ENCODE peak calls at places on chromosomes 5 and 9, in six cellular contexts. S, O, Y, K, G and V are unnamed samples.

GRCh38 chr5:102666164-102666951 is 88.7 kb upstream of the PAM start:
- DNase-seq in K (no peak), G (no peak), S (peak; percentile 71), Y (no peak), O (no peak), V (peak; percentile 33)

GRCh38 chr9:127503947-127504886 is 52.9 kb downstream of the LRSAM1 start:
- DNase-seq in S (peak; percentile 89), O (peak; percentile 82), K (peak; percentile 85), G (peak; percentile 93), Y (peak; percentile 92), V (peak; percentile 73)

GRCh38 chr5:12277504-12278192 is 373.4 kb upstream of the CTNND2 start:
- DNase-seq in Y (no peak), S (no peak), G (no peak), O (no peak), K (no peak), V (no peak)

GRCh38 chr9:121317737-121318630 is 50.0 kb downstream of the GSN start:
- DNase-seq in K (no peak), Y (no peak), S (no peak), O (no peak), G (no peak), V (no peak)

GRCh38 chr9:34224349-34224748 is 45.5 kb downstream of the UBAP1 start:
- DNase-seq in K (no peak), Y (no peak), G (no peak), S (no peak), O (no peak), V (no peak)

GRCh38 chr9:124708633-124709032 is 62.5 kb downstream of the NR6A1 start:
- DNase-seq in G (no peak), K (peak; percentile 66), S (peak; percentile 74), Y (no peak), O (peak; percentile 85), V (no peak)

GRCh38 chr5:130400091-130400490 is 495.8 kb downstream of the CHSY3 start:
- DNase-seq in G (no peak), K (peak; percentile 50), S (peak; percentile 37), Y (no peak), O (no peak), V (no peak)

GRCh38 chr9:74653437-74654080 is 156.4 kb downstream of the RORB start:
- DNase-seq in O (no peak), S (peak; percentile 10), G (no peak), Y (no peak), K (no peak), V (no peak)

GRCh38 chr9:91419222-91420191 is 4.1 kb downstream of the NFIL3 start:
- DNase-seq in O (peak; percentile 97), K (peak; percentile 98), Y (no peak), S (peak; percentile 45), G (no peak), V (no peak)

GRCh38 chr9:109498195-109499060 is at the start of gene PTPN3:
- DNase-seq in K (no peak), O (no peak), Y (peak; percentile 61), G (peak; percentile 45), S (no peak), V (no peak)

GRCh38 chr9:109499631-109500120 is 1.6 kb upstream of the PTPN3 start:
- DNase-seq in K (peak; percentile 43), G (peak; percentile 64), O (no peak), Y (peak; percentile 80), S (no peak), V (peak; percentile 30)

GRCh38 chr9:109497193-109498165 is 628 bp downstream of the PTPN3 start:
- DNase-seq in S (no peak), G (no peak), Y (no peak), O (no peak), K (no peak), V (no peak)

GRCh38 chr9:109499061-109499630 is 1.0 kb upstream of the PTPN3 start:
- DNase-seq in G (no peak), O (no peak), K (no peak), Y (no peak), S (no peak), V (no peak)

GRCh38 chr9:109500421-109500974 is 2.4 kb upstream of the PTPN3 start:
- DNase-seq in G (no peak), S (no peak), Y (no peak), O (no peak), K (no peak), V (no peak)
- H3K4me2 ChIP-seq in G (peak overlapping the region; percentile 68), S (no peak overlapping the region), Y (no peak overlapping the region), O (no peak overlapping the region), K (no peak overlapping the region), V (no peak overlapping the region)

GRCh38 chr9:38108326-38108725 is 39.3 kb upstream of the SHB start:
- DNase-seq in G (no peak), Y (no peak), K (no peak), S (peak; percentile 25), O (no peak), V (no peak)

GRCh38 chr9:38109601-38110000 is 40.6 kb upstream of the SHB start:
- DNase-seq in K (no peak), Y (no peak), S (no peak), O (no peak), G (no peak), V (no peak)

GRCh38 chr9:38107405-38107804 is 38.4 kb upstream of the SHB start:
- DNase-seq in S (no peak), G (no peak), K (no peak), Y (no peak), O (no peak), V (no peak)

GRCh38 chr9:38106488-38106887 is 37.5 kb upstream of the SHB start:
- DNase-seq in Y (no peak), K (no peak), G (no peak), S (no peak), O (no peak), V (no peak)

DNA sequence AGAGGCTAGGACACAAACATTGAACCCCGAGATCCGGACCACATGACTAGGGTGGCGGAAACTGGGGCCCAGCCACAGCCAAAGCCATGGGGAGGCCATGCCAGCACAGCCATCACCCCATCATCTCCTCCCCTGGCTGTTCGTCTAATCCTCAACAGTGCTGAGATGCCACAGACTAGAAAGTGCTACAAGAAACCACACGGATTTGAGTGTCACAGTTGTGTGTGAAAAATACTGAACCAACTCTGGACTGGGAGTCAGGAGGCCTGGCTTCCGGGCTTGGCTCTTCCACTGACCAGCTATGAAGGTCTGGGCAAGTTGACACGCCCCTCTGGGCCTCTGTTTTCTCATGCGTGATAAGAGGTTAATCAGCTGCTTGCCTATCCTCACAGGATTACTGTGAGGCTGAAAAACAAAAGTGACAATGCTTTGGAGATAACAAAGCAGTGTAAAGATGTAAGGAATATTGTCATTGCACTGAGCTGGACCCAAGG is 38.8 kb upstream of the SHB start:
- DNase-seq in G (no peak), K (no peak), O (no peak), S (peak; percentile 80), Y (no peak), V (peak; percentile 48)
- H2BK15ac ChIP-seq in G (no peak overlapping the region), K (no peak overlapping the region), O (no peak overlapping the region), S (no peak overlapping the region), Y (no peak overlapping the region), V (no peak overlapping the region)

GRCh38 chr5:180823938-180824629 is 21.5 kb upstream of the MGAT1 start:
- DNase-seq in O (no peak), K (no peak), Y (peak; percentile 1), G (no peak), S (no peak), V (no peak)
- H2BK120ac ChIP-seq in O (no peak overlapping the region), K (no peak overlapping the region), Y (no peak overlapping the region), G (no peak overlapping the region), S (no peak overlapping the region), V (no peak overlapping the region)

DNA sequence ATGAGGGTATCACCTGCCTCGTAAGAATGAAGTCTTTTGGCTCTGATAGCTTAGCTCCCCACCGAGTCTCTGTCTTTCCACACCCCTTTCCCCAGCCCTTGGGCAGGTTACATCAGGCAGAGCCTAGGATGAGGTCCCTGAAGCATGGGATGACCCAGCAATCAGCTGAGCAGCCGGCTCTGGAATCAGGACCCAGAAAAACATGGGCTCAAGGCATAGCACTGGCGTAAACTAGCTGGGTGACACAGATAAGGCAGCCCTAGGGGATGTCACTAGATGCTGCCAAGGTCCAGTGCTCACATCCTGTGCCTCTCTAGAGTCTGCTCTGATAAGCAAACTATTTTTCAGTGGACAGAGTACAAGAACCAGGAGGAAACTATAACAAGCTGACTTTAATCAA is 26.6 kb downstream of the IDNK start:
- DNase-seq in Y (no peak), S (peak; percentile 62), K (no peak), G (peak; percentile 55), O (no peak), V (no peak)
- H3K4me2 ChIP-seq in Y (no peak overlapping the region), S (no peak overlapping the region), K (no peak overlapping the region), G (no peak overlapping the region), O (no peak overlapping the region), V (no peak overlapping the region)

GRCh38 chr5:113578091-113578490 is 64.6 kb downstream of the YTHDC2 start:
- DNase-seq in K (no peak), O (no peak), G (no peak), Y (no peak), S (no peak), V (no peak)

GRCh38 chr5:113581388-113581787 is 67.9 kb downstream of the YTHDC2 start:
- DNase-seq in Y (no peak), K (peak; percentile 6), G (no peak), O (no peak), S (no peak), V (no peak)
- H2BK15ac ChIP-seq in Y (no peak overlapping the region), K (no peak overlapping the region), G (no peak overlapping the region), O (no peak overlapping the region), S (no peak overlapping the region), V (no peak overlapping the region)

GRCh38 chr9:72524820-72525539 is 3.6 kb downstream of the TMC1 start:
- DNase-seq in Y (no peak), O (peak; percentile 100), G (peak; percentile 70), S (peak; percentile 95), K (peak; percentile 99), V (peak; percentile 29)
- H2BK120ac ChIP-seq in Y (no peak overlapping the region), O (peak overlapping the region; percentile 92), G (no peak overlapping the region), S (no peak overlapping the region), K (peak overlapping the region; percentile 23), V (no peak overlapping the region)

DNA sequence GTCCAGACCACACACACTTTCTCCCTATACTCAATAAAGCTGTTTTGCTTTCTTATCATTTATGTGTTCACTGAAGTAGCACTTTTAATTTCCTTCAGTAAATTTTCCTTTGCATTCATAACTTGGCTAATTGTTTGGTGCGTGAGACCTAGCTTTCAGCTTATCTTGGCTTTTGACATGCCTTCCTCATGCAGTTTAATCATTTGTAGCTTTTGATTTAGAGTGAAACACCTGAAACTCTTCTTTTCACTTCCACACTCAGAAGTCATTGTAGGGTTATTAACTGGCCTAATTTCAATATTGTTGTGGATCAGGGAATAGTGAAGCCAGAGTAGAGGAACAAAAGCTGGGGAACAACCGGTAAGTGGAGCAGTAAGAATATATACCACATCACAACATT is 114.7 kb downstream of the ST8SIA4 start:
- DNase-seq in S (no peak), G (no peak), O (no peak), K (no peak), Y (no peak), V (no peak)
- H3K4me2 ChIP-seq in S (no peak overlapping the region), G (no peak overlapping the region), O (no peak overlapping the region), K (no peak overlapping the region), Y (no peak overlapping the region), V (no peak overlapping the region)

GRCh38 chr9:87629094-87629493 is 96.8 kb upstream of the CTSL start:
- DNase-seq in G (no peak), K (no peak), O (no peak), Y (no peak), S (no peak), V (no peak)
- H2BK15ac ChIP-seq in G (no peak overlapping the region), K (no peak overlapping the region), O (no peak overlapping the region), Y (no peak overlapping the region), S (no peak overlapping the region), V (no peak overlapping the region)

GRCh38 chr5:179272326-179273073 is 72.8 kb downstream of the ADAMTS2 start:
- DNase-seq in Y (no peak), S (no peak), O (no peak), G (peak; percentile 18), K (no peak), V (no peak)
- H2BK120ac ChIP-seq in Y (no peak overlapping the region), S (no peak overlapping the region), O (peak overlapping the region; percentile 97), G (no peak overlapping the region), K (peak overlapping the region; percentile 78), V (peak overlapping the region; percentile 95)